ENCODE peak calls at places on chromosomes 1 and 21, in six cellular contexts. One of them, this sample, is unnamed.

GRCh38 chr1:40802078-40803075 is 18.8 kb downstream of the KCNQ4 start:
- DNase-seq in aorta: peak; percentile 87
- DNase-seq in BJ: peak; percentile 8
- DNase-seq in effector memory CD4-positive, alpha-beta T cell: peak; percentile 83
- DNase-seq in AG04450: peak; percentile 16
- DNase-seq in SK-N-SH: peak; percentile 99
- DNase-seq in this sample: peak; percentile 75

GRCh38 chr1:219788091-219788490 is 140.3 kb downstream of the SLC30A10 start:
- DNase-seq in effector memory CD4-positive, alpha-beta T cell: no peak
- DNase-seq in AG04450: no peak
- DNase-seq in SK-N-SH: no peak
- DNase-seq in BJ: no peak
- DNase-seq in aorta: no peak
- DNase-seq in this sample: no peak

GRCh38 chr1:210076620-210077019 is 138.6 kb downstream of the SYT14 start:
- DNase-seq in BJ: no peak
- DNase-seq in effector memory CD4-positive, alpha-beta T cell: no peak
- DNase-seq in AG04450: no peak
- DNase-seq in aorta: no peak
- DNase-seq in SK-N-SH: no peak
- DNase-seq in this sample: no peak

GRCh38 chr1:195794225-195794624 is 814.0 kb downstream of the KCNT2 start:
- DNase-seq in SK-N-SH: no peak
- DNase-seq in BJ: no peak
- DNase-seq in AG04450: no peak
- DNase-seq in effector memory CD4-positive, alpha-beta T cell: no peak
- DNase-seq in aorta: no peak
- DNase-seq in this sample: no peak

GRCh38 chr1:41388517-41388916 is 27.3 kb downstream of the FOXO6 start:
- DNase-seq in AG04450: no peak
- DNase-seq in SK-N-SH: no peak
- DNase-seq in BJ: no peak
- DNase-seq in effector memory CD4-positive, alpha-beta T cell: no peak
- DNase-seq in aorta: no peak
- DNase-seq in this sample: no peak

GRCh38 chr1:39733161-39733560 is 5.5 kb upstream of the PPIE start:
- DNase-seq in BJ: no peak
- DNase-seq in AG04450: no peak
- DNase-seq in effector memory CD4-positive, alpha-beta T cell: no peak
- DNase-seq in aorta: no peak
- DNase-seq in SK-N-SH: no peak
- DNase-seq in this sample: no peak

GRCh38 chr1:39554277-39554676 is 22.3 kb downstream of the PABPC4 start:
- DNase-seq in aorta: no peak
- DNase-seq in SK-N-SH: no peak
- DNase-seq in BJ: no peak
- DNase-seq in effector memory CD4-positive, alpha-beta T cell: no peak
- DNase-seq in AG04450: no peak
- DNase-seq in this sample: no peak

GRCh38 chr1:18962855-18963737 is 6.6 kb upstream of the IFFO2 start:
- DNase-seq in AG04450: no peak
- DNase-seq in aorta: peak; percentile 20
- DNase-seq in BJ: no peak
- DNase-seq in SK-N-SH: no peak
- DNase-seq in effector memory CD4-positive, alpha-beta T cell: no peak
- DNase-seq in this sample: no peak

GRCh38 chr1:234887026-234887910 is 241.4 kb downstream of the TOMM20 start:
- DNase-seq in aorta: no peak
- DNase-seq in BJ: peak; percentile 32
- DNase-seq in effector memory CD4-positive, alpha-beta T cell: no peak
- DNase-seq in AG04450: no peak
- DNase-seq in SK-N-SH: no peak
- DNase-seq in this sample: no peak

GRCh38 chr1:1600861-1601563 is 1.1 kb upstream of the FNDC10 start:
- DNase-seq in AG04450: no peak
- DNase-seq in BJ: no peak
- DNase-seq in aorta: no peak
- DNase-seq in effector memory CD4-positive, alpha-beta T cell: no peak
- DNase-seq in SK-N-SH: peak; percentile 48
- DNase-seq in this sample: no peak

GRCh38 chr1:22528451-22528850 is 34.8 kb upstream of the EPHA8 start:
- DNase-seq in SK-N-SH: no peak
- DNase-seq in aorta: no peak
- DNase-seq in effector memory CD4-positive, alpha-beta T cell: no peak
- DNase-seq in BJ: no peak
- DNase-seq in AG04450: no peak
- DNase-seq in this sample: no peak

GRCh38 chr1:99849413-99849743 is 783 bp upstream of the AGL start:
- DNase-seq in BJ: no peak
- DNase-seq in AG04450: no peak
- DNase-seq in effector memory CD4-positive, alpha-beta T cell: no peak
- DNase-seq in aorta: no peak
- DNase-seq in SK-N-SH: peak; percentile 25
- DNase-seq in this sample: no peak

GRCh38 chr21:25898671-25899070 is 163.9 kb downstream of the GABPA start:
- DNase-seq in effector memory CD4-positive, alpha-beta T cell: no peak
- DNase-seq in aorta: no peak
- DNase-seq in AG04450: no peak
- DNase-seq in BJ: no peak
- DNase-seq in SK-N-SH: no peak
- DNase-seq in this sample: no peak

GRCh38 chr1:40316595-40317393 is at the start of gene COL9A2:
- DNase-seq in BJ: no peak
- DNase-seq in aorta: peak; percentile 68
- DNase-seq in effector memory CD4-positive, alpha-beta T cell: peak; percentile 32
- DNase-seq in SK-N-SH: peak; percentile 85
- DNase-seq in AG04450: no peak
- DNase-seq in this sample: peak; percentile 71

GRCh38 chr1:231420959-231421615 is 1.0 kb downstream of the EGLN1 start:
- DNase-seq in effector memory CD4-positive, alpha-beta T cell: peak; percentile 16
- DNase-seq in AG04450: no peak
- DNase-seq in BJ: no peak
- DNase-seq in SK-N-SH: peak; percentile 69
- DNase-seq in aorta: peak; percentile 62
- DNase-seq in this sample: peak; percentile 55

GRCh38 chr1:183685112-183685713 is 32.1 kb upstream of the APOBEC4 start:
- DNase-seq in BJ: no peak
- DNase-seq in aorta: no peak
- DNase-seq in AG04450: no peak
- DNase-seq in effector memory CD4-positive, alpha-beta T cell: no peak
- DNase-seq in SK-N-SH: peak; percentile 56
- DNase-seq in this sample: peak; percentile 19

GRCh38 chr1:11639372-11639771 is 14.9 kb downstream of the FBXO2 start:
- DNase-seq in BJ: no peak
- DNase-seq in effector memory CD4-positive, alpha-beta T cell: no peak
- DNase-seq in aorta: no peak
- DNase-seq in AG04450: no peak
- DNase-seq in SK-N-SH: no peak
- DNase-seq in this sample: no peak

GRCh38 chr1:2231667-2232254 is 3.6 kb downstream of the SKI start:
- DNase-seq in aorta: peak; percentile 93
- DNase-seq in BJ: no peak
- DNase-seq in AG04450: no peak
- DNase-seq in SK-N-SH: peak; percentile 88
- DNase-seq in effector memory CD4-positive, alpha-beta T cell: peak; percentile 72
- DNase-seq in this sample: peak; percentile 76

GRCh38 chr1:40984066-40984465 is 4.6 kb downstream of the CTPS1 start:
- DNase-seq in aorta: no peak
- DNase-seq in BJ: no peak
- DNase-seq in AG04450: no peak
- DNase-seq in SK-N-SH: no peak
- DNase-seq in effector memory CD4-positive, alpha-beta T cell: no peak
- DNase-seq in this sample: no peak

GRCh38 chr21:26769613-26770188 is 75.5 kb downstream of the ADAMTS1 start:
- DNase-seq in BJ: no peak
- DNase-seq in SK-N-SH: peak; percentile 40
- DNase-seq in effector memory CD4-positive, alpha-beta T cell: no peak
- DNase-seq in aorta: no peak
- DNase-seq in AG04450: peak; percentile 20
- DNase-seq in this sample: peak; percentile 15

GRCh38 chr1:103109291-103109920 is 1.1 kb upstream of the COL11A1 start:
- DNase-seq in SK-N-SH: no peak
- DNase-seq in aorta: no peak
- DNase-seq in effector memory CD4-positive, alpha-beta T cell: no peak
- DNase-seq in AG04450: no peak
- DNase-seq in BJ: no peak
- DNase-seq in this sample: no peak

GRCh38 chr1:19978143-19978542 is 1.3 kb downstream of the PLA2G2A start:
- DNase-seq in AG04450: no peak
- DNase-seq in BJ: no peak
- DNase-seq in aorta: no peak
- DNase-seq in SK-N-SH: no peak
- DNase-seq in effector memory CD4-positive, alpha-beta T cell: no peak
- DNase-seq in this sample: no peak

GRCh38 chr1:81801834-81802531 is 1.2 kb downstream of the ADGRL2 start:
- DNase-seq in aorta: peak; percentile 47
- DNase-seq in BJ: no peak
- DNase-seq in AG04450: no peak
- DNase-seq in SK-N-SH: peak; percentile 60
- DNase-seq in effector memory CD4-positive, alpha-beta T cell: no peak
- DNase-seq in this sample: peak; percentile 32

GRCh38 chr1:100883963-100884362 is 10.7 kb downstream of the EXTL2 start:
- DNase-seq in aorta: no peak
- DNase-seq in effector memory CD4-positive, alpha-beta T cell: no peak
- DNase-seq in AG04450: no peak
- DNase-seq in SK-N-SH: no peak
- DNase-seq in BJ: no peak
- DNase-seq in this sample: no peak

GRCh38 chr1:160519542-160520435 is 3.3 kb downstream of the SLAMF6 start:
- DNase-seq in SK-N-SH: no peak
- DNase-seq in effector memory CD4-positive, alpha-beta T cell: no peak
- DNase-seq in BJ: no peak
- DNase-seq in AG04450: no peak
- DNase-seq in aorta: no peak
- DNase-seq in this sample: no peak

GRCh38 chr1:76023669-76024407 is 50.7 kb upstream of the ST6GALNAC3 start:
- DNase-seq in effector memory CD4-positive, alpha-beta T cell: no peak
- DNase-seq in BJ: no peak
- DNase-seq in SK-N-SH: no peak
- DNase-seq in aorta: no peak
- DNase-seq in AG04450: no peak
- DNase-seq in this sample: no peak

GRCh38 chr1:40665335-40666171 is at the start of gene RIMS3:
- DNase-seq in SK-N-SH: peak; percentile 97
- DNase-seq in BJ: no peak
- DNase-seq in effector memory CD4-positive, alpha-beta T cell: peak; percentile 81
- DNase-seq in AG04450: no peak
- DNase-seq in aorta: peak; percentile 87
- DNase-seq in this sample: peak; percentile 80

GRCh38 chr1:54260810-54261209 is 60.8 kb downstream of the MRPL37 start:
- DNase-seq in BJ: no peak
- DNase-seq in SK-N-SH: no peak
- DNase-seq in aorta: no peak
- DNase-seq in effector memory CD4-positive, alpha-beta T cell: no peak
- DNase-seq in AG04450: no peak
- DNase-seq in this sample: no peak

GRCh38 chr1:156118175-156118868 is 3.8 kb downstream of the LMNA start:
- DNase-seq in effector memory CD4-positive, alpha-beta T cell: no peak
- DNase-seq in AG04450: no peak
- DNase-seq in BJ: no peak
- DNase-seq in aorta: peak; percentile 56
- DNase-seq in SK-N-SH: no peak
- DNase-seq in this sample: no peak

GRCh38 chr1:120178799-120179419 is 2.6 kb upstream of the SEC22B start:
- DNase-seq in AG04450: no peak
- DNase-seq in SK-N-SH: peak; percentile 3
- DNase-seq in effector memory CD4-positive, alpha-beta T cell: no peak
- DNase-seq in aorta: no peak
- DNase-seq in BJ: no peak
- DNase-seq in this sample: no peak
- H3K4me3 ChIP-seq in AG04450: no peak overlapping the region
- H3K4me3 ChIP-seq in SK-N-SH: no peak overlapping the region
- H3K4me3 ChIP-seq in effector memory CD4-positive, alpha-beta T cell: no peak overlapping the region
- H3K4me3 ChIP-seq in aorta: no peak overlapping the region
- H3K4me3 ChIP-seq in BJ: no peak overlapping the region
- H3K4me3 ChIP-seq in this sample: no peak overlapping the region

GRCh38 chr1:85198864-85199263 is 2.0 kb downstream of the SYDE2 start:
- DNase-seq in AG04450: no peak
- DNase-seq in BJ: no peak
- DNase-seq in aorta: no peak
- DNase-seq in SK-N-SH: no peak
- DNase-seq in effector memory CD4-positive, alpha-beta T cell: no peak
- DNase-seq in this sample: no peak
- H3K4me3 ChIP-seq in AG04450: peak overlapping the region; percentile 79
- H3K4me3 ChIP-seq in BJ: peak overlapping the region; percentile 64
- H3K4me3 ChIP-seq in aorta: peak overlapping the region; percentile 33
- H3K4me3 ChIP-seq in SK-N-SH: no peak overlapping the region
- H3K4me3 ChIP-seq in effector memory CD4-positive, alpha-beta T cell: no peak overlapping the region
- H3K4me3 ChIP-seq in this sample: no peak overlapping the region

DNA sequence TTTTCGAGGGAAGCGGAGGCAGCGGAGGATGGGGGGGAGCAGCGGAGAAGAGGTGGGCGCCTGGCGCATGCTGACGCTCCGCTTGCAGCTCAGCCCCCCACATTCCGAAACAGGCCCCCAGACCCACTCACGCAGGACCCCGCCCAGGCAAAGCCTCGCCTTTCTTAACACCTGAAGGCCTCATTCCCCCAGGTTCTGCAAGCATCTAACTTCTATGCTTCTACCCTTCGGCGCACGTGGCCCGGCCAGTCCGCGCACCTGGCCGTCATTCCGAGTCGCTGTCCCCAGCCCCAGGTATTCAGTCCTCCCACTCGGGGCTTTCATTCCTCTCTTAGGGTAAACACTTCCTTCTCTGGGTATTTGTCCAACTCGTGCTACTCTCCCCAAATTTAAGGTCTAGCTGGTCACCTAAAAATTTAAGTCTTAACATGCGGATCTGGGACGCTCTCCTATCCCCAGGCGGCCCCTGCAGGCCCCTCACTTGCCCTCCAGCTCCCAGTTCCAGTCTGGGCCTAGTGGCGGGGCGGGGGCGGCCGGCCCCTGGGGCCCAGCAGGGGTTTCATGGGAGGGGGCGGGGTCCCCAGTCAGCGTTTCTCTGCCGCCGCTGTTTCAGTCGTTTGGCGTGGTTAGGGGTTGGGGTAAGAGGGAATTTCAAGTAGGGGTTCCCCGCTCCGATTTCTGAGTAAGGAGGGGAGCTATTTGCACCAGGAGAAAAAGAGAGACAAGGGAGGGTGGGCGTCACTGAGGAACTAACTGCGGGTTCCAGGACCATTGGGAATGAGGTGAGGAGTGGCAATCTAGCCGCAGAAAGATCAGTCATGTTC is 2.7 kb upstream of the ZBTB7B start:
- DNase-seq in BJ: no peak
- DNase-seq in aorta: peak; percentile 60
- DNase-seq in AG04450: no peak
- DNase-seq in effector memory CD4-positive, alpha-beta T cell: peak; percentile 40
- DNase-seq in SK-N-SH: peak; percentile 64
- DNase-seq in this sample: no peak
- H3K4me3 ChIP-seq in BJ: peak overlapping the region; percentile 64
- H3K4me3 ChIP-seq in aorta: peak overlapping the region; percentile 30
- H3K4me3 ChIP-seq in AG04450: peak overlapping the region; percentile 76
- H3K4me3 ChIP-seq in effector memory CD4-positive, alpha-beta T cell: peak overlapping the region; percentile 53
- H3K4me3 ChIP-seq in SK-N-SH: peak overlapping the region; percentile 71
- H3K4me3 ChIP-seq in this sample: peak overlapping the region; percentile 59

DNA sequence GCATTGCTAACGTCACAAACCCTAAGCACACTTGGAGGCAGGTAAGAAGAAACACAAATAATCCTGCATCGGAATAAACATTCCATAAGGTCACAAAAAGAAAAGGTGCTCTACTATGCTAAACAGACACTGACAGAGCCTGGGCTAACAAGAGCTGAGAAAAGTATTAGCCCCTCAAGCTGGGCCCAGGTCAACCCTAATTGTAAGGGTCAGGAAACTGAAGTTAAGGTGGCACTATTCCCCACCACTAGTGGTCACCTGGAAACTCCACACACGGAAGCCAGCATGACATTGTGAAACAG is 1.3 kb downstream of the PTTG1IP start:
- DNase-seq in SK-N-SH: no peak
- DNase-seq in aorta: no peak
- DNase-seq in effector memory CD4-positive, alpha-beta T cell: no peak
- DNase-seq in BJ: no peak
- DNase-seq in AG04450: no peak
- DNase-seq in this sample: no peak
- H3K4me3 ChIP-seq in SK-N-SH: peak overlapping the region; percentile 88
- H3K4me3 ChIP-seq in aorta: peak overlapping the region; percentile 89
- H3K4me3 ChIP-seq in effector memory CD4-positive, alpha-beta T cell: peak overlapping the region; percentile 85
- H3K4me3 ChIP-seq in BJ: peak overlapping the region; percentile 78
- H3K4me3 ChIP-seq in AG04450: peak overlapping the region; percentile 88
- H3K4me3 ChIP-seq in this sample: peak overlapping the region; percentile 89